ENCODE peak calls at places on chromosomes 6 and 20, in nine cellular contexts. T, B, C, X, Q, U, F, E and W are unnamed samples. For H3K4me1, the result is how much of the 10 kb centered on the place peaks cover.

GRCh38 chr6:17527076-17527475 is 73.0 kb upstream of the FAM8A1 start:
- DNase-seq in C (no peak), U (no peak), T (no peak), E (no peak), Q (no peak), B (no peak), F (no peak), X (no peak), W (no peak)

GRCh38 chr20:14341782-14342181 is 4.4 kb upstream of the FLRT3 start:
- DNase-seq in F (peak), Q (no peak), X (no peak), C (no peak), T (no peak), E (no peak), U (no peak), B (no peak), W (no peak)

GRCh38 chr6:148462203-148462602 is 119.6 kb downstream of the SASH1 start:
- DNase-seq in C (no peak), U (no peak), F (no peak), T (no peak), B (no peak), X (no peak), E (no peak), Q (no peak), W (no peak)

GRCh38 chr20:6818033-6818808 is 50.7 kb downstream of the BMP2 start:
- DNase-seq in T (no peak), C (no peak), F (no peak), Q (no peak), U (no peak), X (no peak), E (no peak), B (peak), W (peak)

GRCh38 chr6:37535701-37536461 is 36.2 kb upstream of the CCDC167 start:
- DNase-seq in C (no peak), B (peak), U (no peak), E (peak), F (no peak), Q (no peak), T (no peak), X (no peak), W (peak)

GRCh38 chr6:151215999-151216398 is 23.8 kb upstream of the AKAP12 start:
- DNase-seq in F (no peak), T (no peak), B (no peak), U (no peak), E (no peak), X (no peak), C (no peak), Q (no peak), W (no peak)

GRCh38 chr20:5448449-5449118 is 131.8 kb upstream of the PROKR2 start:
- DNase-seq in X (no peak), F (no peak), E (peak), U (no peak), T (no peak), B (peak), Q (no peak), C (no peak), W (peak)

GRCh38 chr6:83430606-83431544 is at the start of gene ME1:
- DNase-seq in B (peak), E (peak), Q (peak), T (peak), X (peak), U (peak), C (peak), F (peak), W (peak)

GRCh38 chr6:13012977-13013680 is 296.6 kb downstream of the PHACTR1 start:
- DNase-seq in Q (peak), C (peak), T (no peak), U (peak), E (peak), B (peak), X (no peak), F (no peak), W (peak)

GRCh38 chr6:31112478-31112877 is at the start of gene C6orf15:
- DNase-seq in Q (no peak), U (no peak), T (no peak), F (no peak), X (no peak), B (no peak), E (no peak), C (no peak), W (no peak)

GRCh38 chr20:54212871-54213270 is 5.0 kb downstream of the PFDN4 start:
- DNase-seq in C (no peak), F (no peak), B (no peak), E (no peak), U (no peak), Q (no peak), T (no peak), X (no peak), W (no peak)

GRCh38 chr6:134173936-134174789 is 121.7 kb upstream of the SLC2A12 start:
- DNase-seq in X (no peak), F (peak), B (peak), E (peak), C (peak), Q (peak), U (peak), T (peak), W (peak)

GRCh38 chr6:134172020-134172766 is 119.8 kb upstream of the SLC2A12 start:
- DNase-seq in T (no peak), F (peak), U (no peak), Q (no peak), X (no peak), E (no peak), B (no peak), C (no peak), W (no peak)

GRCh38 chr6:134174790-134175531 is 122.5 kb upstream of the SLC2A12 start:
- DNase-seq in X (peak), U (peak), E (peak), T (peak), F (peak), C (peak), B (peak), Q (peak), W (peak)

GRCh38 chr6:134171517-134171916 is 119.1 kb upstream of the SLC2A12 start:
- DNase-seq in B (no peak), E (no peak), C (no peak), X (no peak), U (no peak), T (no peak), Q (no peak), F (no peak), W (peak)

DNA sequence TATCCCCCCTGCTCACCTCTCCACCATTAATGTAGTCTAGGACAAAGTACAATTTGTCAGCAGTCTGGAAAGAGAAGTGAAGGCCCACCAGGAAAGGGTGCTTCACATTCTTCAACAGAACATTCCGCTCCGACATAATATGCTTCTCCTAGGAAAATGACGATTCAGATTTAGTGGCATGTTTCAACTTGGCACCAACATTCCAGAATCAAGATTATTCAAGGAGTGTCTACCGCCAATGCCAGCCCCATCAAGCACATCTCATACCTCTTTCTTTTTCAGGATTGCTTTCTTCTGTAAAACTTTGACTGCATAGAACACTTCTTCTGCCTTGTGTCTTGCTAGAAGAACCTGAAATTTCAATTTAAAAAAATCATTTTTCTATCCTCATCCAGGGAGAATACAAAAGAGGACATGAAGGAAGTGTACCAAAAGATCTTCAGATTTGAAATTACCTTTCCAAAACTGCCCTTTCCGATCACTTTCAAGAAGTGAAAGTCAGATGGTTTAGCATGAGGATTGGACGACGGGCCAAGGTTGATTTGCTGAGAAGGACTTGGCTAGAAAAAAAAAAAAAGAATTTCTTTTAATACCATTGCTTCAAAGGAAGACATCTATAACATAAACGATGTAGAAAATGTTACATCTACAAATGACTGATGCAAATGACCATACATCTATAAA is 120.7 kb upstream of the SLC2A12 start:
- DNase-seq in F (no peak), B (no peak), C (no peak), Q (no peak), E (no peak), U (no peak), T (no peak), X (no peak), W (peak)
- H3K27ac ChIP-seq in F (peak), B (no peak), C (peak), Q (peak), E (peak), U (no peak), T (peak), X (no peak), W (no peak)

DNA sequence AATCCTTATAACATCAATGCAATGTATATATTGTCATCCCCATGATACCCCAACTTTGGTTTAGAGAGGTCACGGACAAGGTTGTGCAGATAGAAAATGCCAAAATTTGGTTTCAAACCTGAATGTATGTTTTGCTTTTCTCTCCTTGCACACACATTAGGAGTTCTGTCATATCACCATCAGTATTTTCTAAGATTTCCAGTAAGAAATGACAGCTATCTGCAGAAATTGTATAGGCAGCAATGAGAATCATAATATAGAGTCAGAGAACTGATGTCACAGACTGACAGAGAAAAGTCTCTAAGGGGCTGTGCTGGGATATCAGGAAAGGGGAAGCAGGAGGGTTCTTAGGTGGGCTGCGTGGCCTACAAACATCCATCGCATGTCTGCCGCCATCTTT is 140.0 kb downstream of the AKAP7 start:
- DNase-seq in E (no peak), U (no peak), F (no peak), Q (no peak), C (no peak), X (no peak), T (no peak), B (no peak), W (no peak)
- H3K4me1 ChIP-seq in E (under half), U (under half), F (under half), Q (under half), C (under half), X (under half), T (under half), B (under half), W (under half)

GRCh38 chr6:139290787-139291294 is 957 bp downstream of the TXLNB start:
- DNase-seq in E (no peak), U (no peak), B (no peak), C (no peak), Q (no peak), X (no peak), F (peak), T (no peak), W (peak)
- H3K27ac ChIP-seq in E (peak), U (peak), B (no peak), C (peak), Q (peak), X (peak), F (peak), T (peak), W (peak)

DNA sequence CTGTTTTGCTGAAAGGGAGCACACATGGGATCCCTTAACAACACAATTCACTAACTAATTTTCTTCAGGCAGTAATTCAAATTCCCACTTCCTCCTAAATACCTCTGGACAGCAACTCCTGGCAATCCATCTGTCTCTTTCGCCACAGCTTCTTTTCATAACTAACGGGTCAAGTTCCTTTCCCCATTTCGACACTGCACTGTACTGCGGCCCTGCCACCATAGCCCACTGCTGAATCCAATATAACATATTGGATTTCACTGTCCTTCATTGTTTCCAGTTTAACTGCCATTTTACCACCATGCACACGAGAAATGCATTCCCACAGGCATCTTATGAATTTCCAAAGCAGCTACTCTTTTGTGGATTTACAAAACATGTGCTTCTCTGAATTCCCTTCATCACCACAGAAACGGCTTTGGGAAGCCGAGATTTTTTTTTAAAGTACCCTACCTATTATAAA is 1.4 kb downstream of the NUDT3 start:
- DNase-seq in Q (peak), X (no peak), C (no peak), B (no peak), U (no peak), F (peak), E (peak), T (no peak), W (peak)
- H3K4me1 ChIP-seq in Q (under half), X (under half), C (half or more), B (under half), U (under half), F (half or more), E (under half), T (under half), W (under half)

GRCh38 chr6:32847004-32847403 is 3.2 kb upstream of the PSMB8 start:
- DNase-seq in X (no peak), F (no peak), E (no peak), T (no peak), Q (no peak), B (no peak), C (no peak), U (no peak), W (no peak)
- H3K27ac ChIP-seq in X (no peak), F (no peak), E (no peak), T (no peak), Q (no peak), B (no peak), C (peak), U (no peak), W (no peak)

DNA sequence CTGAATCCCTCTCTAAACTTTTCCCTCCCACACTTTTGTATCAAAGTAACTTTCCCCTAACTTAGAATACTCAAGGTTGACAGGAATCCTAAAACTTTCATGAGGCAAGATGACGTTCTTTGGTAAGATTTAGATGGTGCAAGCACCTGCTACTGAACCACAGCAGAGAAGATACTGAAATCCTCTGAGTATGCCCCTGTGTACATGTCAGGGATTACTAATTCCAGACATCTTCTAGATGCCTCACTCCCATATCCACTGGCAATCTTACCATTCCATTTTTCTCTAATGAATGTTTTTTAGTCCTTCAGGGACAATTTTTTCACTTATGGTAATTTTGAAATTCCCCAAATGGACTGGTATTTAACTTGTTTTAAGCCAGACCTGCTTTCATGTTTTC is 9.1 kb downstream of the APOBEC2 start:
- DNase-seq in Q (no peak), E (no peak), X (no peak), F (no peak), C (no peak), U (no peak), B (no peak), T (no peak), W (no peak)
- H3K4me1 ChIP-seq in Q (under half), E (half or more), X (under half), F (half or more), C (half or more), U (under half), B (under half), T (under half), W (half or more)

GRCh38 chr6:89689732-89690131 is 51.2 kb upstream of the LYRM2 start:
- DNase-seq in C (no peak), U (no peak), E (no peak), B (peak), X (no peak), T (no peak), Q (no peak), F (no peak), W (no peak)
- H3K27ac ChIP-seq in C (peak), U (peak), E (no peak), B (no peak), X (no peak), T (no peak), Q (no peak), F (no peak), W (no peak)

GRCh38 chr20:48787861-48788375 is 39.9 kb downstream of the PREX1 start:
- DNase-seq in C (no peak), X (no peak), F (no peak), B (no peak), U (no peak), T (no peak), E (no peak), Q (no peak), W (peak)
- H3K4me1 ChIP-seq in C (under half), X (under half), F (under half), B (under half), U (under half), T (under half), E (under half), Q (under half), W (under half)

DNA sequence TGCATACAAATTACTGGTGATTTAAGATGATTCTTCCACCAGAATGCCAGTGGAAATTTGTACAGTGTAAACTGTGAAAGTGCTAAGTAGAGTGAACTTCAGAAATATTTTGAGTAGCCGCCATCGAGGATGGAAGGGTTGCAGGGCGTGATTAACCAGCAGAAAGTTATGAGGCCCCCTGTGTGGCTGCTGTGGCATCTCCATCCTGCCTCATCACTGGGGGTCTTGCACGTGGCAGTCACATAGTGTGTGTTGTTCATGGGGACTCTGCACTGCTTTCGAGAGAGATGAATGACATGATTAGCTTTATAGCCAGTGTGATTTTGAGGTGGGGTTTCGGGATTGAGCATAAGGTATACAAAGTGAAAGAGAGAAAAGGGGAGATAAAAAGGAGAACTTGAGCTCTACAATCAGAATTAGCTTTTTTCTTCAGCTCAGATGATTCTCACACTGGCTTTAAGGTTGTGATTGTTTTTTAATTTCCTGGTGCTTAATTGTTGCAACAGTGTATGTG is 26.4 kb downstream of the KCTD20 start:
- DNase-seq in B (no peak), T (no peak), F (no peak), Q (no peak), U (no peak), E (no peak), X (no peak), C (no peak), W (no peak)
- H3K27ac ChIP-seq in B (no peak), T (no peak), F (no peak), Q (no peak), U (no peak), E (no peak), X (no peak), C (no peak), W (no peak)

GRCh38 chr6:44933113-44933512 is 395.0 kb upstream of the RUNX2 start:
- DNase-seq in C (no peak), E (no peak), F (no peak), X (no peak), T (no peak), B (no peak), U (no peak), Q (no peak), W (no peak)
- H3K4me1 ChIP-seq in C (under half), E (under half), F (under half), X (under half), T (under half), B (under half), U (under half), Q (under half), W (under half)